ENCODE peak calls at places on chromosomes 6 and 20, in ten cellular contexts. Y is BJ; I is CD4-positive, alpha-beta T cell; U is cardiac fibroblast; D is kidney epithelial cell; M is transverse colon; Z is RPMI8226; T is NCI-H446 treated with DMSO at 0.1 percent for 48 hours; B is nephron progenitor cell; P is activated CD4-positive, alpha-beta T cell treated with anti-CD3 and anti-CD28 coated beads for 48 hours. L is an unnamed sample.

GRCh38 chr6:2999005-2999620 is 581 bp upstream of the NQO2 start:
- DNase-seq in U (peak; percentile 93), I (no peak), M (peak; percentile 80), P (peak; percentile 77), B (no peak), Y (no peak), D (no peak), T (no peak), Z (no peak), L (peak; percentile 87)

GRCh38 chr6:112258636-112259336 is 4.4 kb upstream of the LAMA4 start:
- DNase-seq in D (no peak), M (no peak), I (no peak), B (no peak), Y (no peak), P (no peak), U (no peak), T (no peak), Z (no peak), L (no peak)

GRCh38 chr20:2865630-2866029 is 7.7 kb upstream of the PTPRA start:
- DNase-seq in T (no peak), B (no peak), I (peak; percentile 51), Z (no peak), D (no peak), Y (no peak), U (no peak), M (no peak), P (peak; percentile 75), L (no peak)

GRCh38 chr6:51049983-51050877 is 231.6 kb downstream of the TFAP2B start:
- DNase-seq in Z (no peak), U (no peak), T (no peak), I (no peak), M (no peak), B (no peak), P (no peak), D (peak; percentile 38), Y (no peak), L (no peak)

GRCh38 chr20:58690851-58691250 is 1.7 kb upstream of the NPEPL1 start:
- DNase-seq in M (no peak), I (no peak), B (no peak), U (peak; percentile 62), P (no peak), T (no peak), Y (no peak), Z (no peak), D (no peak), L (peak; percentile 16)

GRCh38 chr6:110325197-110325596 is 33.0 kb downstream of the METTL24 start:
- DNase-seq in B (no peak), T (peak; percentile 69), D (no peak), Z (no peak), Y (peak; percentile 24), I (no peak), U (peak; percentile 51), P (no peak), M (peak; percentile 21), L (peak; percentile 65)

GRCh38 chr20:62959101-62959971 is 6.8 kb downstream of the SLC17A9 start:
- DNase-seq in Z (no peak), I (no peak), B (no peak), M (no peak), P (no peak), T (no peak), D (no peak), U (no peak), Y (no peak), L (no peak)

GRCh38 chr6:1607236-1607556 is 2.5 kb upstream of the FOXC1 start:
- DNase-seq in M (no peak), Y (no peak), T (no peak), I (no peak), D (no peak), Z (no peak), U (no peak), B (no peak), P (no peak), L (no peak)

GRCh38 chr6:5950448-5950847 is 56.3 kb downstream of the NRN1 start:
- DNase-seq in M (no peak), U (no peak), B (peak; percentile 17), Y (no peak), Z (peak; percentile 41), T (no peak), D (no peak), P (peak; percentile 41), I (peak; percentile 35), L (peak; percentile 31)

GRCh38 chr6:49453221-49453620 is 9.8 kb downstream of the MMUT start:
- DNase-seq in B (no peak), Z (no peak), I (no peak), M (no peak), P (no peak), U (peak; percentile 27), D (no peak), T (no peak), Y (no peak), L (peak; percentile 6)

GRCh38 chr6:106102034-106102433 is 15.9 kb downstream of the PRDM1 start:
- DNase-seq in M (no peak), B (no peak), Y (no peak), T (no peak), Z (peak; percentile 56), P (peak; percentile 77), D (no peak), I (no peak), U (no peak), L (no peak)

GRCh38 chr6:162056061-162056460 is 671.5 kb downstream of the PRKN start:
- DNase-seq in D (no peak), M (no peak), Z (no peak), B (no peak), Y (no peak), I (no peak), T (no peak), P (no peak), U (no peak), L (no peak)

GRCh38 chr6:11111769-11112437 is 378 bp upstream of the ERVFRD-1 start:
- DNase-seq in Y (no peak), B (no peak), P (no peak), Z (no peak), U (no peak), T (no peak), M (no peak), D (no peak), I (no peak), L (no peak)

GRCh38 chr6:34144581-34145160 is 1.2 kb downstream of the GRM4 start:
- DNase-seq in Z (no peak), D (no peak), T (no peak), I (no peak), M (no peak), Y (no peak), U (no peak), B (no peak), P (no peak), L (no peak)

GRCh38 chr20:47710665-47711045 is 74.6 kb downstream of the SULF2 start:
- DNase-seq in B (no peak), T (no peak), Z (no peak), U (no peak), D (no peak), M (no peak), P (no peak), I (no peak), Y (no peak), L (no peak)

GRCh38 chr20:13302647-13303425 is 81.8 kb downstream of the ISM1 start:
- DNase-seq in M (peak; percentile 32), P (peak; percentile 68), T (no peak), I (peak; percentile 49), B (peak; percentile 50), U (peak; percentile 20), Y (no peak), D (no peak), Z (peak; percentile 51), L (peak; percentile 34)

GRCh38 chr6:25042599-25042936 is 106.8 kb upstream of the RIPOR2 start:
- DNase-seq in U (no peak), D (no peak), M (no peak), B (no peak), Y (no peak), Z (no peak), P (peak; percentile 35), I (no peak), T (no peak), L (no peak)

GRCh38 chr20:57007171-57007540 is 259.3 kb downstream of the BMP7 start:
- DNase-seq in Y (no peak), T (no peak), B (no peak), M (no peak), Z (peak; percentile 76), U (no peak), D (no peak), P (no peak), I (no peak), L (no peak)

GRCh38 chr6:9482030-9482731 is 932.7 kb downstream of the TFAP2A start:
- DNase-seq in I (no peak), M (no peak), T (no peak), D (peak; percentile 88), B (no peak), P (no peak), U (peak; percentile 87), Y (peak; percentile 83), Z (no peak), L (peak; percentile 98)

GRCh38 chr6:37077459-37078296 is 72.2 kb downstream of the FGD2 start:
- DNase-seq in U (peak; percentile 85), M (peak; percentile 64), P (no peak), Y (peak; percentile 94), B (peak; percentile 71), I (no peak), Z (no peak), D (no peak), T (peak; percentile 17), L (peak; percentile 97)

GRCh38 chr6:118591897-118592296 is 43.8 kb downstream of the PLN start:
- DNase-seq in T (no peak), M (no peak), I (no peak), P (no peak), Z (no peak), Y (no peak), B (no peak), D (no peak), U (no peak), L (no peak)

GRCh38 chr6:117188627-117189201 is 76.6 kb upstream of the VGLL2 start:
- DNase-seq in Y (no peak), T (no peak), M (no peak), I (no peak), D (no peak), Z (peak; percentile 13), B (no peak), U (peak; percentile 18), P (no peak), L (peak; percentile 6)

GRCh38 chr20:46212252-46212651 is 94.1 kb downstream of the CD40 start:
- DNase-seq in U (no peak), P (no peak), Y (no peak), Z (no peak), T (no peak), M (no peak), D (no peak), B (no peak), I (no peak), L (no peak)

GRCh38 chr6:133333852-133334251 is 92.7 kb downstream of the EYA4 start:
- DNase-seq in I (no peak), M (no peak), T (no peak), Y (no peak), Z (no peak), P (no peak), D (no peak), U (peak; percentile 7), B (no peak), L (no peak)

GRCh38 chr6:3915076-3915791 is 66.1 kb downstream of the FAM50B start:
- DNase-seq in I (no peak), D (no peak), B (no peak), U (no peak), Z (peak; percentile 54), Y (no peak), T (no peak), P (peak; percentile 28), M (no peak), L (no peak)

GRCh38 chr6:124487778-124488431 is 474.3 kb upstream of the RNF217 start:
- DNase-seq in D (peak; percentile 72), P (no peak), U (peak; percentile 44), T (no peak), B (no peak), Z (no peak), M (no peak), Y (no peak), I (no peak), L (peak; percentile 66)

GRCh38 chr6:106910999-106911949 is 63.3 kb downstream of the CD24 start:
- DNase-seq in Z (no peak), T (no peak), B (no peak), Y (no peak), M (no peak), D (no peak), U (no peak), P (no peak), I (no peak), L (no peak)

GRCh38 chr6:144796070-144796469 is 510.9 kb downstream of the UTRN start:
- DNase-seq in D (no peak), U (no peak), P (no peak), Z (no peak), Y (no peak), T (no peak), M (no peak), B (no peak), I (no peak), L (no peak)